ENCODE peak calls at places on chromosome 21, in four cellular contexts. One of them, this sample, is unnamed. For H3K4me1, the result is how much of the 10 kb centered on the place peaks cover.

GRCh38 chr21:14585122-14585521 is 39.0 kb upstream of the SAMSN1 start:
- DNase-seq in naive thymus-derived CD4-positive, alpha-beta T cell: no peak
- DNase-seq in PC-9: no peak
- DNase-seq in cardiac muscle cell: no peak
- DNase-seq in this sample: no peak

GRCh38 chr21:35428489-35428888 is 379.4 kb upstream of the RUNX1 start:
- DNase-seq in naive thymus-derived CD4-positive, alpha-beta T cell: peak
- DNase-seq in PC-9: no peak
- DNase-seq in cardiac muscle cell: peak
- DNase-seq in this sample: peak

GRCh38 chr21:36966066-36966845 is at the start of gene HLCS:
- DNase-seq in naive thymus-derived CD4-positive, alpha-beta T cell: peak
- DNase-seq in PC-9: peak
- DNase-seq in cardiac muscle cell: peak
- DNase-seq in this sample: peak

GRCh38 chr21:44742418-44743153 is 31.2 kb upstream of the TSPEAR start:
- DNase-seq in naive thymus-derived CD4-positive, alpha-beta T cell: peak
- DNase-seq in PC-9: no peak
- DNase-seq in cardiac muscle cell: no peak
- DNase-seq in this sample: no peak

GRCh38 chr21:37580690-37581089 is 214.1 kb downstream of the DYRK1A start:
- DNase-seq in naive thymus-derived CD4-positive, alpha-beta T cell: no peak
- DNase-seq in PC-9: no peak
- DNase-seq in cardiac muscle cell: no peak
- DNase-seq in this sample: no peak

GRCh38 chr21:18265955-18266354 is 21.3 kb downstream of the CHODL start:
- DNase-seq in naive thymus-derived CD4-positive, alpha-beta T cell: no peak
- DNase-seq in PC-9: no peak
- DNase-seq in cardiac muscle cell: no peak
- DNase-seq in this sample: no peak

GRCh38 chr21:17732306-17732705 is 86.8 kb downstream of the C21orf91 start:
- DNase-seq in naive thymus-derived CD4-positive, alpha-beta T cell: no peak
- DNase-seq in PC-9: no peak
- DNase-seq in cardiac muscle cell: no peak
- DNase-seq in this sample: no peak

GRCh38 chr21:36630485-36631206 is 68.3 kb upstream of the SIM2 start:
- DNase-seq in naive thymus-derived CD4-positive, alpha-beta T cell: peak
- DNase-seq in PC-9: peak
- DNase-seq in cardiac muscle cell: peak
- DNase-seq in this sample: peak

GRCh38 chr21:46124926-46125845 is 27.3 kb downstream of the COL6A2 start:
- DNase-seq in naive thymus-derived CD4-positive, alpha-beta T cell: no peak
- DNase-seq in PC-9: no peak
- DNase-seq in cardiac muscle cell: no peak
- DNase-seq in this sample: no peak

GRCh38 chr21:36470294-36470693 is 9.6 kb downstream of the CLDN14 start:
- DNase-seq in naive thymus-derived CD4-positive, alpha-beta T cell: no peak
- DNase-seq in PC-9: no peak
- DNase-seq in cardiac muscle cell: no peak
- DNase-seq in this sample: no peak

GRCh38 chr21:39079617-39080016 is 103.6 kb downstream of the PSMG1 start:
- DNase-seq in naive thymus-derived CD4-positive, alpha-beta T cell: no peak
- DNase-seq in PC-9: no peak
- DNase-seq in cardiac muscle cell: no peak
- DNase-seq in this sample: no peak

GRCh38 chr21:44298301-44298700 is 1.6 kb upstream of the PFKL start:
- DNase-seq in naive thymus-derived CD4-positive, alpha-beta T cell: no peak
- DNase-seq in PC-9: no peak
- DNase-seq in cardiac muscle cell: no peak
- DNase-seq in this sample: no peak

GRCh38 chr21:46100426-46100825 is 2.5 kb downstream of the COL6A2 start:
- DNase-seq in naive thymus-derived CD4-positive, alpha-beta T cell: no peak
- DNase-seq in PC-9: no peak
- DNase-seq in cardiac muscle cell: no peak
- DNase-seq in this sample: no peak

GRCh38 chr21:17455028-17455353 is 57.9 kb upstream of the CXADR start:
- DNase-seq in naive thymus-derived CD4-positive, alpha-beta T cell: no peak
- DNase-seq in PC-9: no peak
- DNase-seq in cardiac muscle cell: no peak
- DNase-seq in this sample: no peak

GRCh38 chr21:43703068-43703880 is 15.7 kb upstream of the PDXK start:
- DNase-seq in naive thymus-derived CD4-positive, alpha-beta T cell: no peak
- DNase-seq in PC-9: no peak
- DNase-seq in cardiac muscle cell: peak
- DNase-seq in this sample: peak

GRCh38 chr21:39461419-39461818 is 9.6 kb downstream of the SH3BGR start:
- DNase-seq in naive thymus-derived CD4-positive, alpha-beta T cell: no peak
- DNase-seq in PC-9: no peak
- DNase-seq in cardiac muscle cell: no peak
- DNase-seq in this sample: no peak

GRCh38 chr21:33699277-33699676 is 57.0 kb downstream of the ITSN1 start:
- DNase-seq in naive thymus-derived CD4-positive, alpha-beta T cell: no peak
- DNase-seq in PC-9: no peak
- DNase-seq in cardiac muscle cell: no peak
- DNase-seq in this sample: no peak

GRCh38 chr21:35281946-35282345 is 232.8 kb upstream of the RUNX1 start:
- DNase-seq in naive thymus-derived CD4-positive, alpha-beta T cell: no peak
- DNase-seq in PC-9: no peak
- DNase-seq in cardiac muscle cell: no peak
- DNase-seq in this sample: no peak

GRCh38 chr21:43194303-43195130 is 25.7 kb downstream of the CRYAA start:
- DNase-seq in naive thymus-derived CD4-positive, alpha-beta T cell: no peak
- DNase-seq in PC-9: no peak
- DNase-seq in cardiac muscle cell: no peak
- DNase-seq in this sample: peak

GRCh38 chr21:45460611-45461368 is 55.8 kb downstream of the COL18A1 start:
- DNase-seq in naive thymus-derived CD4-positive, alpha-beta T cell: no peak
- DNase-seq in PC-9: no peak
- DNase-seq in cardiac muscle cell: no peak
- DNase-seq in this sample: no peak

GRCh38 chr21:39502631-39503030 is 50.9 kb downstream of the SH3BGR start:
- DNase-seq in naive thymus-derived CD4-positive, alpha-beta T cell: no peak
- DNase-seq in PC-9: no peak
- DNase-seq in cardiac muscle cell: no peak
- DNase-seq in this sample: no peak

GRCh38 chr21:45381865-45382697 is 22.9 kb upstream of the COL18A1 start:
- DNase-seq in naive thymus-derived CD4-positive, alpha-beta T cell: no peak
- DNase-seq in PC-9: no peak
- DNase-seq in cardiac muscle cell: no peak
- DNase-seq in this sample: no peak

GRCh38 chr21:37658994-37659458 is 257.2 kb downstream of the KCNJ6 start:
- DNase-seq in naive thymus-derived CD4-positive, alpha-beta T cell: no peak
- DNase-seq in PC-9: peak
- DNase-seq in cardiac muscle cell: no peak
- DNase-seq in this sample: no peak

GRCh38 chr21:43287111-43287973 is 118.5 kb downstream of the CRYAA start:
- DNase-seq in naive thymus-derived CD4-positive, alpha-beta T cell: no peak
- DNase-seq in PC-9: peak
- DNase-seq in cardiac muscle cell: no peak
- DNase-seq in this sample: no peak

GRCh38 chr21:46165099-46165498 is 9.7 kb upstream of the FTCD start:
- DNase-seq in naive thymus-derived CD4-positive, alpha-beta T cell: no peak
- DNase-seq in PC-9: no peak
- DNase-seq in cardiac muscle cell: no peak
- DNase-seq in this sample: no peak

GRCh38 chr21:46207006-46207919 is 21.3 kb downstream of the LSS start:
- DNase-seq in naive thymus-derived CD4-positive, alpha-beta T cell: no peak
- DNase-seq in PC-9: no peak
- DNase-seq in cardiac muscle cell: no peak
- DNase-seq in this sample: no peak

DNA sequence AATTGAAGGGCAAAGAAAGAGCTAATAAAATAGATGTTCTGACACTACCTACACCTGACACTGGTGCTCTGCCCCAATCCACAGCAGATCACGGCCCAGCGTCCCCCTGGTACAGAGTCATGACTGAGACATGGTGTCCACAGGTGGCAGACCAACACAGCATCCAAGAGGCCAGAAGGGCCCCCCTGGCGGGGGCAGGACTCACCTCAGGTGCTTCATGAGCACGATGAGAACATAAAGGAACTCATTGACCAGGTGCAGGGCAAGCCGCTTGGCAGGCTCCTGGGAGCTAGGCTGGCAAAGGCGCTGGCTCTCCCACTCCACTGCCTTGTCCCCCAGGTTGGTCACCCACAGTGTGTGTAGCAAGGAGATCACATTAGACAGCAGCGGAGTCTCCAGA is 20.4 kb downstream of the MRAP start:
- DNase-seq in naive thymus-derived CD4-positive, alpha-beta T cell: no peak
- DNase-seq in PC-9: no peak
- DNase-seq in cardiac muscle cell: no peak
- DNase-seq in this sample: no peak
- H3K4me3 ChIP-seq in naive thymus-derived CD4-positive, alpha-beta T cell: no peak
- H3K4me3 ChIP-seq in PC-9: no peak
- H3K4me3 ChIP-seq in cardiac muscle cell: no peak
- H3K4me3 ChIP-seq in this sample: no peak

DNA sequence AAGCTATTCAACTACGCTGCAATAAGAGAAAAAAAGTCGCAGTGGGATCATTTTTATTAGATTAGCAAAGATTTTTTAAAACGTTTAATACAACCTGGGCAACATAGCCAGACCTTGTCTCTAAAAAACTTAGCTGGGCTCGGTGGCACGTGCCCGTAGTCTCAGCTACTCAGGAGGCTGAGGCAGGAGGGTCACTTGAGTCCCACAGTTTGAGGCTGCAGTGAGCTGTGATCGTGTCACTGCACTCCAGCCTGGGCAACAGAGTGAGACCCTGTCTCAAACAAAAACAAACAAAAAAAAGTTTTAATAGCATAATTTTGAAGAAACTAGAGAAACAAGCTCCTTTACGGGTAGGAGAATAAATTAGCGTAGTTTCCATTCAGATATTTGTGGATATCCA is 1.0 kb upstream of the PRDM15 start:
- DNase-seq in naive thymus-derived CD4-positive, alpha-beta T cell: no peak
- DNase-seq in PC-9: no peak
- DNase-seq in cardiac muscle cell: no peak
- DNase-seq in this sample: no peak
- H3K4me1 ChIP-seq in naive thymus-derived CD4-positive, alpha-beta T cell: under half
- H3K4me1 ChIP-seq in PC-9: under half
- H3K4me1 ChIP-seq in cardiac muscle cell: under half
- H3K4me1 ChIP-seq in this sample: under half

GRCh38 chr21:29196021-29196663 is 65.7 kb downstream of the MAP3K7CL start:
- DNase-seq in naive thymus-derived CD4-positive, alpha-beta T cell: peak
- DNase-seq in PC-9: peak
- DNase-seq in cardiac muscle cell: no peak
- DNase-seq in this sample: peak
- H3K27ac ChIP-seq in naive thymus-derived CD4-positive, alpha-beta T cell: no peak
- H3K27ac ChIP-seq in PC-9: peak
- H3K27ac ChIP-seq in cardiac muscle cell: no peak
- H3K27ac ChIP-seq in this sample: no peak

GRCh38 chr21:26843912-26844257 is 1.3 kb downstream of the ADAMTS1 start:
- DNase-seq in naive thymus-derived CD4-positive, alpha-beta T cell: no peak
- DNase-seq in PC-9: no peak
- DNase-seq in cardiac muscle cell: no peak
- DNase-seq in this sample: no peak

GRCh38 chr21:26842300-26842699 is 2.9 kb downstream of the ADAMTS1 start:
- DNase-seq in naive thymus-derived CD4-positive, alpha-beta T cell: no peak
- DNase-seq in PC-9: no peak
- DNase-seq in cardiac muscle cell: no peak
- DNase-seq in this sample: no peak

GRCh38 chr21:26842976-26843911 is 2.0 kb downstream of the ADAMTS1 start:
- DNase-seq in naive thymus-derived CD4-positive, alpha-beta T cell: no peak
- DNase-seq in PC-9: peak
- DNase-seq in cardiac muscle cell: peak
- DNase-seq in this sample: peak

GRCh38 chr21:26840206-26840605 is 5.0 kb downstream of the ADAMTS1 start:
- DNase-seq in naive thymus-derived CD4-positive, alpha-beta T cell: no peak
- DNase-seq in PC-9: no peak
- DNase-seq in cardiac muscle cell: no peak
- DNase-seq in this sample: no peak

GRCh38 chr21:26840912-26841311 is 4.3 kb downstream of the ADAMTS1 start:
- DNase-seq in naive thymus-derived CD4-positive, alpha-beta T cell: no peak
- DNase-seq in PC-9: no peak
- DNase-seq in cardiac muscle cell: no peak
- DNase-seq in this sample: no peak
- H3K4me3 ChIP-seq in naive thymus-derived CD4-positive, alpha-beta T cell: no peak
- H3K4me3 ChIP-seq in PC-9: no peak
- H3K4me3 ChIP-seq in cardiac muscle cell: peak
- H3K4me3 ChIP-seq in this sample: no peak

This sample was measured in CD8-positive, alpha-beta T cell.